ENCODE peak calls at places on chromosomes 6 and 20, in eight cellular contexts. N is islet precursor cell, Z is AG04449, V is M059J, A is stomach, M is non-pigmented ciliary epithelial cell, R is iris pigment epithelial cell, I is SK-MEL-5. X is an unnamed sample.
A peak's percentile ranks its signal among the peaks of the same experiment; 100 is the strongest.

GRCh38 chr6:34726055-34726454 is 29.5 kb upstream of the ILRUN start:
- DNase-seq in N (no peak), Z (no peak), V (no peak), A (no peak), M (no peak), R (no peak), I (no peak), X (no peak)

GRCh38 chr6:7150381-7151064 is 42.8 kb downstream of the RREB1 start:
- DNase-seq in N (peak; percentile 59), Z (no peak), V (no peak), A (no peak), M (no peak), R (no peak), I (peak; percentile 83), X (no peak)

GRCh38 chr6:73340048-73340447 is 14.0 kb downstream of the DPPA5 start:
- DNase-seq in N (no peak), Z (no peak), V (peak; percentile 35), A (no peak), M (no peak), R (peak; percentile 28), I (no peak), X (no peak)

GRCh38 chr6:31725502-31726350 is 2.6 kb downstream of the MPIG6B start:
- DNase-seq in N (no peak), Z (no peak), V (no peak), A (no peak), M (no peak), R (peak; percentile 40), I (peak; percentile 48), X (no peak)

GRCh38 chr6:16285467-16286150 is 47.2 kb downstream of the GMPR start:
- DNase-seq in N (no peak), Z (no peak), V (no peak), A (no peak), M (no peak), R (no peak), I (no peak), X (no peak)

GRCh38 chr6:79762370-79762769 is 131.2 kb downstream of the SH3BGRL2 start:
- DNase-seq in N (no peak), Z (no peak), V (peak; percentile 17), A (no peak), M (no peak), R (peak; percentile 28), I (peak; percentile 57), X (no peak)

GRCh38 chr6:19312291-19312978 is 524.7 kb upstream of the ID4 start:
- DNase-seq in N (peak; percentile 92), Z (no peak), V (no peak), A (no peak), M (no peak), R (no peak), I (no peak), X (no peak)

GRCh38 chr6:159217595-159218275 is 48.5 kb downstream of the FNDC1 start:
- DNase-seq in N (peak; percentile 84), Z (no peak), V (no peak), A (peak; percentile 38), M (peak; percentile 6), R (peak; percentile 38), I (peak; percentile 67), X (no peak)

GRCh38 chr6:139977887-139978332 is 603.5 kb upstream of the CITED2 start:
- DNase-seq in N (peak; percentile 77), Z (no peak), V (peak; percentile 98), A (no peak), M (no peak), R (peak; percentile 86), I (peak; percentile 96), X (no peak)

GRCh38 chr6:168190646-168191443 is 111.8 kb upstream of the FRMD1 start:
- DNase-seq in N (peak; percentile 42), Z (no peak), V (no peak), A (peak; percentile 19), M (no peak), R (no peak), I (no peak), X (no peak)

GRCh38 chr6:167825759-167826229 is 917 bp upstream of the AFDN start:
- DNase-seq in N (peak; percentile 93), Z (no peak), V (peak; percentile 51), A (peak; percentile 84), M (no peak), R (peak; percentile 43), I (peak; percentile 38), X (no peak)

GRCh38 chr6:90714319-90714718 is 127.4 kb upstream of the MAP3K7 start:
- DNase-seq in N (no peak), Z (no peak), V (no peak), A (no peak), M (no peak), R (no peak), I (no peak), X (no peak)

GRCh38 chr20:49811825-49812462 is 684 bp upstream of the SLC9A8 start:
- DNase-seq in N (peak; percentile 81), Z (no peak), V (peak; percentile 71), A (no peak), M (no peak), R (peak; percentile 40), I (no peak), X (no peak)

GRCh38 chr6:7108964-7109836 is 1.4 kb downstream of the RREB1 start:
- DNase-seq in N (peak; percentile 76), Z (no peak), V (peak; percentile 83), A (peak; percentile 57), M (no peak), R (peak; percentile 87), I (peak; percentile 69), X (peak; percentile 32)

GRCh38 chr6:122878809-122879208 is 89.8 kb downstream of the SMPDL3A start:
- DNase-seq in N (no peak), Z (no peak), V (no peak), A (no peak), M (no peak), R (no peak), I (no peak), X (no peak)

GRCh38 chr6:4401408-4402367 is 266.3 kb upstream of the ECI2 start:
- DNase-seq in N (no peak), Z (no peak), V (peak; percentile 40), A (no peak), M (no peak), R (peak; percentile 45), I (no peak), X (no peak)

GRCh38 chr20:34516874-34517542 is 786 bp downstream of the DYNLRB1 start:
- DNase-seq in N (no peak), Z (no peak), V (no peak), A (no peak), M (no peak), R (peak; percentile 15), I (peak; percentile 21), X (no peak)

GRCh38 chr6:4381379-4381778 is 246.0 kb upstream of the ECI2 start:
- DNase-seq in N (peak; percentile 21), Z (no peak), V (no peak), A (no peak), M (no peak), R (peak; percentile 75), I (no peak), X (no peak)

GRCh38 chr6:139577991-139578604 is 203.7 kb upstream of the CITED2 start:
- DNase-seq in N (peak; percentile 59), Z (peak; percentile 77), V (peak; percentile 93), A (no peak), M (peak; percentile 84), R (peak; percentile 89), I (no peak), X (no peak)

X was measured in naive thymus-derived CD8-positive, alpha-beta T cell.